ENCODE peak calls at places on chromosome 17, in four cellular contexts. G, C, F and T are unnamed samples.

GRCh38 chr17:44900894-44901293 is 1.6 kb upstream of the EFTUD2 start:
- DNase-seq in F (no peak), G (peak; percentile 76), C (no peak), T (no peak)

GRCh38 chr17:19897108-19897854 is 29.5 kb upstream of the ULK2 start:
- DNase-seq in F (peak; percentile 48), C (peak; percentile 38), G (peak; percentile 85), T (no peak)

GRCh38 chr17:19306160-19307111 is 56.1 kb downstream of the B9D1 start:
- DNase-seq in C (no peak), F (no peak), G (no peak), T (no peak)

GRCh38 chr17:72373910-72374741 is 253.3 kb downstream of the SOX9 start:
- DNase-seq in G (peak; percentile 44), C (no peak), F (no peak), T (no peak)

GRCh38 chr17:76740329-76741118 is 2.6 kb downstream of the MFSD11 start:
- DNase-seq in F (peak; percentile 61), G (no peak), C (no peak), T (no peak)

GRCh38 chr17:52419256-52419655 is 260.7 kb upstream of the CA10 start:
- DNase-seq in F (no peak), C (no peak), G (peak; percentile 70), T (no peak)

GRCh38 chr17:72516772-72517399 is 396.1 kb downstream of the SOX9 start:
- DNase-seq in C (no peak), F (no peak), G (no peak), T (no peak)

GRCh38 chr17:67438669-67439068 is 61.6 kb downstream of the PITPNC1 start:
- DNase-seq in C (no peak), G (no peak), F (no peak), T (no peak)

GRCh38 chr17:77546772-77547201 is 406.0 kb downstream of the SEC14L1 start:
- DNase-seq in C (no peak), G (no peak), F (no peak), T (peak; percentile 26)

GRCh38 chr17:60695960-60696359 is 18.3 kb downstream of the BCAS3 start:
- DNase-seq in C (no peak), G (peak; percentile 29), F (no peak), T (no peak)

GRCh38 chr17:77323413-77324171 is 182.8 kb downstream of the SEC14L1 start:
- DNase-seq in C (no peak), G (peak; percentile 25), F (no peak), T (no peak)

GRCh38 chr17:80433916-80434666 is 19.1 kb downstream of the ENDOV start:
- DNase-seq in F (no peak), C (no peak), G (no peak), T (no peak)

GRCh38 chr17:17812211-17813054 is 24.4 kb downstream of the SREBF1 start:
- DNase-seq in G (peak; percentile 63), C (peak; percentile 77), F (peak; percentile 77), T (peak; percentile 92)

GRCh38 chr17:7711356-7711755 is 6.2 kb upstream of the DNAH2 start:
- DNase-seq in G (no peak), F (no peak), C (no peak), T (no peak)
- TF ChIP-seq CTCF in G (peak; percentile 20), F (no peak), C (no peak), T (peak; percentile 45)

GRCh38 chr17:8800656-8801055 is 1.5 kb upstream of the MFSD6L start:
- DNase-seq in F (no peak), C (no peak), G (no peak), T (no peak)

GRCh38 chr17:8799851-8800212 is 667 bp upstream of the MFSD6L start:
- DNase-seq in C (no peak), F (no peak), G (no peak), T (no peak)

GRCh38 chr17:8798176-8799000 is 777 bp downstream of the MFSD6L start:
- DNase-seq in C (no peak), G (no peak), F (no peak), T (no peak)

GRCh38 chr17:8797621-8798175 is 1.5 kb downstream of the MFSD6L start:
- DNase-seq in C (no peak), F (no peak), G (no peak), T (no peak)

GRCh38 chr17:8799001-8799850 is at the start of gene MFSD6L:
- DNase-seq in F (no peak), G (no peak), C (peak; percentile 12), T (no peak)
- TF ChIP-seq CTCF in F (peak; percentile 28), G (no peak), C (no peak), T (no peak)

GRCh38 chr17:4535667-4536258 is 19.4 kb downstream of the MYBBP1A start:
- DNase-seq in F (no peak), C (no peak), G (no peak), T (no peak)

GRCh38 chr17:4534928-4535666 is 20.1 kb downstream of the MYBBP1A start:
- DNase-seq in F (no peak), C (no peak), G (no peak), T (no peak)

GRCh38 chr17:4537451-4538235 is 17.5 kb downstream of the MYBBP1A start:
- DNase-seq in G (no peak), C (no peak), F (no peak), T (no peak)

GRCh38 chr17:4536742-4537411 is 18.3 kb downstream of the MYBBP1A start:
- DNase-seq in G (no peak), F (no peak), C (no peak), T (no peak)

GRCh38 chr17:4536259-4536741 is 18.9 kb downstream of the MYBBP1A start:
- DNase-seq in G (no peak), F (no peak), C (no peak), T (no peak)
- TF ChIP-seq CTCF in G (no peak), F (no peak), C (no peak), T (no peak)

GRCh38 chr17:57109393-57110151 is 24.5 kb downstream of the AKAP1 start:
- DNase-seq in C (no peak), F (peak; percentile 58), G (no peak), T (no peak)
- TF ChIP-seq CTCF in C (no peak), F (no peak), G (peak; percentile 24), T (peak; percentile 37)

DNA sequence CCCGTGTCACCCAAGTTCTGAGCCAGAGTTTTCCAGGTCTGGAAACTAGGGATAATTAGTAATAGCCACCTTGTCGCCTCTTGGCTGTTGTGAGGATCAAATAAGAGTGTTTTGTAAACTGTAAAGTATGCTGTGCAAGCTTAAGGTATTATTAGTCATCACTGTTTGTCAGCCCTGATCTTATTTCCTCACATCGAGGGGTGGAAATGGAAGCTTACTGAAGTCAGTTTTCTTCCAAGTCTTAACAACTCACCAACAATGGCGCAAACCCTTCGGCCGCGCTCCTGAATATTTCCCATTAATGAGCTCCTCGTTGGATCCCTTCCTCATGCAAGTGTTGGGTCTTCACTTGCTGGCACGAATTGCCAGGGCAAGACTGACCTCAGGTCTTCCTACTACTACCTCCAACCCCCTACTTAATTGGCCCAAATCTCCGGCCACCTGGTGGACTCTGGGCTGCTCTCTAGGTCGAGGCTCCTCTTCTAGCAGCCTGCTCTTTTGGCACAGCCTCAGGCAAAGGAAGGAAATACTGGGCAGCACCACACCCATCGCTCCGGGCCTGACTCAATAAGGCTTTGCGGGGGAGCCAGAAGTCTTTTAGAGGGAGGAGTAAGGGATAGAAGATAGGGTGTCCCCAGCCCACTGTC is 874 bp upstream of the SLC35B1 start:
- DNase-seq in F (no peak), G (peak; percentile 28), C (no peak), T (no peak)
- TF ChIP-seq CTCF in F (no peak), G (peak; percentile 11), C (peak; percentile 69), T (peak; percentile 29)

DNA sequence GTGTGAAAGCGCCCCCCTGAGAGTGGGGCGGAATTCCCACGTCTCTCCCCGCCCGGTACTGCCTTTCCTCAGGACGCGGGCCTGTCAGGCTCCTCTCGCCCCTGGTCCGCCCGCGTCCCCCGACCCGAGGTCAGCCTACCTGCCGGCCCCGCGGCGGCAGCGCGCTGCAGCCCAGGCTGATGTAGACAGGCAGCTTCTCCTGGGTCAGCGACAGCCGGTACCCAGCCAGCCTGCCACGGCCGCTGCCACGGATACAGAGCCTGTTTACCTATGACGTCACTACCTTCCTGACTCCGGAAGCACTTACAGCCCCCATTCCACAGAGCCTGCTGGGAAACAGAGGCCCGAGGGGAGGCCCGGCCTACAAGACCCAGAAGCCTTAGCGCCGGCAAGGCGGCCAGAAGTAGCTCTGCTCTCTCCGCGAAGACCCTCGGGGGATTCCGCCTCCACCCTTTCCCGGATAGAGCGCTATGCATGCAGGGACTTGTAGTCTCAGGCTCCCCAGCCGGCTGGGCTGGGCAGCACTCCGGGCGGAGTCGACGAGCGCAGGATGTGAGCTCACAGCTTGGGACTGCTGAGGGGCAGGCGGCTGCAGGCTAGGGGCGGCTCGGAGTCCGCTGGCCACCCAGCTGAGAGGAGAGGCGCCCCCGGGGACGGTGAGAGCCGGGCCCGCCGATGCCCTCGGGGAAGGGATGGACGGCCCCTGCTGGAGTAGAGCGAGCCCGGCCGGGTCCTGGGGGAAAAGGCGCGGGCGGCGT is at the start of the genes IFT20 and TNFAIP1:
- DNase-seq in C (peak; percentile 93), F (peak; percentile 99), G (peak; percentile 97), T (peak; percentile 96)
- TF ChIP-seq CTCF in C (no peak), F (no peak), G (no peak), T (no peak)

GRCh38 chr17:46059457-46059856 is 60.4 kb downstream of the STH start:
- DNase-seq in G (no peak), C (no peak), F (no peak), T (no peak)

GRCh38 chr17:46060461-46060860 is 61.4 kb downstream of the STH start:
- DNase-seq in F (no peak), C (no peak), G (no peak), T (no peak)

GRCh38 chr17:46064460-46064859 is 65.4 kb downstream of the STH start:
- DNase-seq in G (no peak), C (no peak), F (no peak), T (no peak)

GRCh38 chr17:46063239-46063638 is 64.2 kb downstream of the STH start:
- DNase-seq in G (peak; percentile 86), F (no peak), C (peak; percentile 85), T (no peak)

DNA sequence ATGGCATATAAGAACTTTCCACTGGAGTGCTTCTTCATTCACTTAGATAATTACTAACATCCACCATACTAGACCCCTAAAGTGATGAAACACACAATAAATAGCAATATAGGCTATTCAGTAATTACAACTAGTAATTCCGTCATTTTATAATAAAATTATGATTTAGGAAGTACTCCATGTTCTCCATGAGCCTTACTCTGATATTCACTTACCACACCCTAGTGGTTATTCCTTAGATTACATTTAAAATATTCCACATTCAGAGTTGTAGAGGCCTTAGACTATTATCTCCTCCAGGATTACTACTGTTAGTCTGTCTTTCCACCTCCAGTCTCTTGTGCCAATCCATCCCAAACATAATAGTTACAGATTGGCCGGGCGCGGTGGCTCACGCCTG is 62.4 kb downstream of the STH start:
- DNase-seq in C (no peak), G (peak; percentile 69), F (no peak), T (no peak)
- TF ChIP-seq CTCF in C (peak; percentile 11), G (peak; percentile 68), F (peak; percentile 8), T (peak; percentile 55)